ENCODE peak calls at places on chromosomes 2 and 18, in nine cellular contexts. One of them, this sample, is unnamed.

GRCh38 chr2:174282449-174282848 is 34.1 kb upstream of the OLA1 start:
- DNase-seq in cardiac muscle cell: no peak
- DNase-seq in left ventricle myocardium inferior: no peak
- DNase-seq in MM.1S: no peak
- DNase-seq in thoracic aorta: no peak
- DNase-seq in fibroblast of lung: no peak
- DNase-seq in CD4-positive, alpha-beta memory T cell: no peak
- DNase-seq in naive thymus-derived CD4-positive, alpha-beta T cell: no peak
- DNase-seq in tibial nerve: no peak
- DNase-seq in this sample: no peak

GRCh38 chr2:108927936-108928659 is 60.9 kb downstream of the EDAR start:
- DNase-seq in naive thymus-derived CD4-positive, alpha-beta T cell: peak; percentile 56
- DNase-seq in fibroblast of lung: peak; percentile 37
- DNase-seq in thoracic aorta: no peak
- DNase-seq in MM.1S: peak; percentile 35
- DNase-seq in left ventricle myocardium inferior: no peak
- DNase-seq in cardiac muscle cell: peak; percentile 73
- DNase-seq in tibial nerve: no peak
- DNase-seq in CD4-positive, alpha-beta memory T cell: peak; percentile 46
- DNase-seq in this sample: no peak

GRCh38 chr2:146161256-146161882 is 1641.5 kb upstream of the ZEB2 start:
- DNase-seq in tibial nerve: no peak
- DNase-seq in CD4-positive, alpha-beta memory T cell: no peak
- DNase-seq in thoracic aorta: no peak
- DNase-seq in naive thymus-derived CD4-positive, alpha-beta T cell: no peak
- DNase-seq in left ventricle myocardium inferior: no peak
- DNase-seq in cardiac muscle cell: no peak
- DNase-seq in fibroblast of lung: no peak
- DNase-seq in MM.1S: no peak
- DNase-seq in this sample: no peak

GRCh38 chr18:63683152-63683551 is 19.6 kb upstream of the SERPINB11 start:
- DNase-seq in naive thymus-derived CD4-positive, alpha-beta T cell: no peak
- DNase-seq in thoracic aorta: no peak
- DNase-seq in CD4-positive, alpha-beta memory T cell: no peak
- DNase-seq in cardiac muscle cell: peak; percentile 14
- DNase-seq in tibial nerve: no peak
- DNase-seq in fibroblast of lung: peak; percentile 80
- DNase-seq in left ventricle myocardium inferior: no peak
- DNase-seq in MM.1S: no peak
- DNase-seq in this sample: peak; percentile 49

GRCh38 chr2:122669627-122670026 is 914.2 kb downstream of the TSN start:
- DNase-seq in cardiac muscle cell: no peak
- DNase-seq in left ventricle myocardium inferior: no peak
- DNase-seq in naive thymus-derived CD4-positive, alpha-beta T cell: no peak
- DNase-seq in MM.1S: no peak
- DNase-seq in tibial nerve: no peak
- DNase-seq in thoracic aorta: no peak
- DNase-seq in CD4-positive, alpha-beta memory T cell: no peak
- DNase-seq in fibroblast of lung: no peak
- DNase-seq in this sample: no peak

GRCh38 chr2:109406301-109406700 is 207.5 kb downstream of the SEPTIN10 start:
- DNase-seq in fibroblast of lung: no peak
- DNase-seq in naive thymus-derived CD4-positive, alpha-beta T cell: no peak
- DNase-seq in MM.1S: no peak
- DNase-seq in cardiac muscle cell: no peak
- DNase-seq in left ventricle myocardium inferior: no peak
- DNase-seq in tibial nerve: no peak
- DNase-seq in thoracic aorta: no peak
- DNase-seq in CD4-positive, alpha-beta memory T cell: no peak
- DNase-seq in this sample: no peak

GRCh38 chr2:45987856-45988255 is 309.4 kb upstream of the EPAS1 start:
- DNase-seq in CD4-positive, alpha-beta memory T cell: no peak
- DNase-seq in fibroblast of lung: no peak
- DNase-seq in MM.1S: no peak
- DNase-seq in tibial nerve: no peak
- DNase-seq in naive thymus-derived CD4-positive, alpha-beta T cell: no peak
- DNase-seq in cardiac muscle cell: no peak
- DNase-seq in thoracic aorta: no peak
- DNase-seq in left ventricle myocardium inferior: no peak
- DNase-seq in this sample: no peak

GRCh38 chr2:22079583-22079982 is 955.8 kb downstream of the TDRD15 start:
- DNase-seq in tibial nerve: no peak
- DNase-seq in MM.1S: no peak
- DNase-seq in left ventricle myocardium inferior: no peak
- DNase-seq in cardiac muscle cell: no peak
- DNase-seq in fibroblast of lung: no peak
- DNase-seq in thoracic aorta: no peak
- DNase-seq in CD4-positive, alpha-beta memory T cell: no peak
- DNase-seq in naive thymus-derived CD4-positive, alpha-beta T cell: no peak
- DNase-seq in this sample: no peak

GRCh38 chr2:38146302-38146916 is 70.5 kb upstream of the CYP1B1 start:
- DNase-seq in left ventricle myocardium inferior: peak; percentile 50
- DNase-seq in naive thymus-derived CD4-positive, alpha-beta T cell: no peak
- DNase-seq in CD4-positive, alpha-beta memory T cell: no peak
- DNase-seq in MM.1S: no peak
- DNase-seq in tibial nerve: no peak
- DNase-seq in cardiac muscle cell: no peak
- DNase-seq in fibroblast of lung: peak; percentile 99
- DNase-seq in thoracic aorta: peak; percentile 21
- DNase-seq in this sample: peak; percentile 45

GRCh38 chr2:187485535-187485934 is 37.5 kb upstream of the CALCRL start:
- DNase-seq in tibial nerve: no peak
- DNase-seq in thoracic aorta: no peak
- DNase-seq in naive thymus-derived CD4-positive, alpha-beta T cell: no peak
- DNase-seq in fibroblast of lung: no peak
- DNase-seq in left ventricle myocardium inferior: no peak
- DNase-seq in MM.1S: no peak
- DNase-seq in CD4-positive, alpha-beta memory T cell: no peak
- DNase-seq in cardiac muscle cell: no peak
- DNase-seq in this sample: no peak

GRCh38 chr2:106011380-106011779 is 182.7 kb downstream of the UXS1 start:
- DNase-seq in cardiac muscle cell: no peak
- DNase-seq in tibial nerve: no peak
- DNase-seq in thoracic aorta: no peak
- DNase-seq in fibroblast of lung: no peak
- DNase-seq in MM.1S: no peak
- DNase-seq in left ventricle myocardium inferior: no peak
- DNase-seq in naive thymus-derived CD4-positive, alpha-beta T cell: no peak
- DNase-seq in CD4-positive, alpha-beta memory T cell: no peak
- DNase-seq in this sample: no peak

GRCh38 chr2:3377279-3377611 is 373 bp downstream of the EIPR1 start:
- DNase-seq in thoracic aorta: no peak
- DNase-seq in MM.1S: peak; percentile 11
- DNase-seq in fibroblast of lung: peak; percentile 55
- DNase-seq in left ventricle myocardium inferior: no peak
- DNase-seq in cardiac muscle cell: no peak
- DNase-seq in tibial nerve: no peak
- DNase-seq in CD4-positive, alpha-beta memory T cell: no peak
- DNase-seq in naive thymus-derived CD4-positive, alpha-beta T cell: no peak
- DNase-seq in this sample: peak; percentile 35

GRCh38 chr18:54774423-54774822 is 53.9 kb upstream of the RAB27B start:
- DNase-seq in left ventricle myocardium inferior: no peak
- DNase-seq in MM.1S: no peak
- DNase-seq in naive thymus-derived CD4-positive, alpha-beta T cell: no peak
- DNase-seq in fibroblast of lung: peak; percentile 52
- DNase-seq in thoracic aorta: no peak
- DNase-seq in cardiac muscle cell: no peak
- DNase-seq in tibial nerve: no peak
- DNase-seq in CD4-positive, alpha-beta memory T cell: no peak
- DNase-seq in this sample: no peak

GRCh38 chr2:101082993-101083392 is 68.2 kb downstream of the TBC1D8 start:
- DNase-seq in fibroblast of lung: no peak
- DNase-seq in CD4-positive, alpha-beta memory T cell: no peak
- DNase-seq in cardiac muscle cell: no peak
- DNase-seq in MM.1S: no peak
- DNase-seq in tibial nerve: no peak
- DNase-seq in thoracic aorta: no peak
- DNase-seq in left ventricle myocardium inferior: no peak
- DNase-seq in naive thymus-derived CD4-positive, alpha-beta T cell: no peak
- DNase-seq in this sample: no peak

GRCh38 chr2:208466920-208467298 is 60.3 kb downstream of the PTH2R start:
- DNase-seq in MM.1S: no peak
- DNase-seq in thoracic aorta: no peak
- DNase-seq in CD4-positive, alpha-beta memory T cell: no peak
- DNase-seq in tibial nerve: no peak
- DNase-seq in left ventricle myocardium inferior: no peak
- DNase-seq in fibroblast of lung: peak; percentile 21
- DNase-seq in cardiac muscle cell: no peak
- DNase-seq in naive thymus-derived CD4-positive, alpha-beta T cell: no peak
- DNase-seq in this sample: no peak

GRCh38 chr2:222424729-222425671 is 657 bp downstream of the SGPP2 start:
- DNase-seq in thoracic aorta: no peak
- DNase-seq in CD4-positive, alpha-beta memory T cell: peak; percentile 38
- DNase-seq in left ventricle myocardium inferior: peak; percentile 28
- DNase-seq in tibial nerve: no peak
- DNase-seq in MM.1S: peak; percentile 14
- DNase-seq in naive thymus-derived CD4-positive, alpha-beta T cell: no peak
- DNase-seq in fibroblast of lung: no peak
- DNase-seq in cardiac muscle cell: peak; percentile 50
- DNase-seq in this sample: no peak

GRCh38 chr2:222427606-222428320 is 3.4 kb downstream of the SGPP2 start:
- DNase-seq in naive thymus-derived CD4-positive, alpha-beta T cell: no peak
- DNase-seq in tibial nerve: no peak
- DNase-seq in thoracic aorta: no peak
- DNase-seq in left ventricle myocardium inferior: no peak
- DNase-seq in fibroblast of lung: no peak
- DNase-seq in cardiac muscle cell: no peak
- DNase-seq in CD4-positive, alpha-beta memory T cell: no peak
- DNase-seq in MM.1S: no peak
- DNase-seq in this sample: no peak

GRCh38 chr2:222424281-222424728 is at the start of gene SGPP2:
- DNase-seq in naive thymus-derived CD4-positive, alpha-beta T cell: no peak
- DNase-seq in fibroblast of lung: no peak
- DNase-seq in left ventricle myocardium inferior: peak; percentile 20
- DNase-seq in MM.1S: peak; percentile 42
- DNase-seq in thoracic aorta: no peak
- DNase-seq in tibial nerve: no peak
- DNase-seq in CD4-positive, alpha-beta memory T cell: peak; percentile 44
- DNase-seq in cardiac muscle cell: no peak
- DNase-seq in this sample: no peak

GRCh38 chr2:222423632-222424280 is 587 bp upstream of the SGPP2 start:
- DNase-seq in CD4-positive, alpha-beta memory T cell: peak; percentile 34
- DNase-seq in cardiac muscle cell: no peak
- DNase-seq in fibroblast of lung: peak; percentile 3
- DNase-seq in naive thymus-derived CD4-positive, alpha-beta T cell: no peak
- DNase-seq in left ventricle myocardium inferior: no peak
- DNase-seq in MM.1S: peak; percentile 45
- DNase-seq in tibial nerve: no peak
- DNase-seq in thoracic aorta: no peak
- DNase-seq in this sample: no peak

DNA sequence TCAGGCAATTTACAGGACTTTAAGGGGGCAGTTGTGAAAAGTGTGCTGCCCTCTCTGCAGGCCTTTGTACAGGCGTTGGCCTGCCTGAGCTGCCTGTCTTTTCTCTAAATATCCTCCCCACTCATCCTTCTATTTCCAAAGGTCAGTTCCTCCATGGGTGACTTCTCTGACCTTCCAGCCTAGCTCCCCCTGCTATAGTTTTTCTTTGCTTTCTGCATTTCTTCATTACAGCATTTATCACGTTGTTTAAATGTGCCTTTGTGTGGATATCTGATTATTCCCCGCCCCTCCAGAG is 2.4 kb downstream of the SGPP2 start:
- DNase-seq in fibroblast of lung: no peak
- DNase-seq in thoracic aorta: no peak
- DNase-seq in MM.1S: no peak
- DNase-seq in left ventricle myocardium inferior: no peak
- DNase-seq in CD4-positive, alpha-beta memory T cell: no peak
- DNase-seq in naive thymus-derived CD4-positive, alpha-beta T cell: no peak
- DNase-seq in cardiac muscle cell: peak; percentile 33
- DNase-seq in tibial nerve: no peak
- DNase-seq in this sample: no peak
- H3K27me3 ChIP-seq in fibroblast of lung: peaks cover 12% of the 10 kb centered on the region
- H3K27me3 ChIP-seq in thoracic aorta: no peaks in the 10 kb centered on the region
- H3K27me3 ChIP-seq in MM.1S: no peaks in the 10 kb centered on the region
- H3K27me3 ChIP-seq in left ventricle myocardium inferior: peaks cover 36% of the 10 kb centered on the region
- H3K27me3 ChIP-seq in CD4-positive, alpha-beta memory T cell: no peaks in the 10 kb centered on the region
- H3K27me3 ChIP-seq in naive thymus-derived CD4-positive, alpha-beta T cell: no peaks in the 10 kb centered on the region
- H3K27me3 ChIP-seq in cardiac muscle cell: peaks cover 15% of the 10 kb centered on the region
- H3K27me3 ChIP-seq in tibial nerve: peaks cover 39% of the 10 kb centered on the region
- H3K27me3 ChIP-seq in this sample: no peaks in the 10 kb centered on the region

DNA sequence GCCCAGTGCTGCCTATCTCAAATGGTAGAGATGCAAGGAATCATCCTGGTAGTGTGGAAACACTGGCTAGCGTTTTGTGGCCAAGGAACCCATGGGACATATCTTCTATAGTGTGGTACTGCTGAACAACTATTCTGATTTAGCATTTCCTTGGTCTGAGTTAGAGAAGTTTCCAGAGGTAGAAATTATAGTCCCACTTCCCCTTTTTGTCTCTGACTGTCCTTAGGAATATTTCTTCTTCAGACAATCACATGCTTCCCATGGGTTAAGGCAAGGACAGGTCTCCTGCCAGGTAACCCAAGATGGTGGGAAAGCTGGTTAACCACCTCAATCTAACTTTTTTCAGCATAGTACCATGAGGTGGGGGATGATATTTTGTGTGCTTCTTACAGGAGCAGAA is 729.5 kb upstream of the LRRTM4 start:
- DNase-seq in CD4-positive, alpha-beta memory T cell: no peak
- DNase-seq in cardiac muscle cell: no peak
- DNase-seq in thoracic aorta: no peak
- DNase-seq in left ventricle myocardium inferior: no peak
- DNase-seq in MM.1S: no peak
- DNase-seq in tibial nerve: no peak
- DNase-seq in fibroblast of lung: no peak
- DNase-seq in naive thymus-derived CD4-positive, alpha-beta T cell: no peak
- DNase-seq in this sample: no peak
- H3K4me3 ChIP-seq in CD4-positive, alpha-beta memory T cell: no peak overlapping the region
- H3K4me3 ChIP-seq in cardiac muscle cell: no peak overlapping the region
- H3K4me3 ChIP-seq in thoracic aorta: no peak overlapping the region
- H3K4me3 ChIP-seq in left ventricle myocardium inferior: no peak overlapping the region
- H3K4me3 ChIP-seq in MM.1S: no peak overlapping the region
- H3K4me3 ChIP-seq in tibial nerve: no peak overlapping the region
- H3K4me3 ChIP-seq in fibroblast of lung: no peak overlapping the region
- H3K4me3 ChIP-seq in naive thymus-derived CD4-positive, alpha-beta T cell: no peak overlapping the region
- H3K4me3 ChIP-seq in this sample: no peak overlapping the region

DNA sequence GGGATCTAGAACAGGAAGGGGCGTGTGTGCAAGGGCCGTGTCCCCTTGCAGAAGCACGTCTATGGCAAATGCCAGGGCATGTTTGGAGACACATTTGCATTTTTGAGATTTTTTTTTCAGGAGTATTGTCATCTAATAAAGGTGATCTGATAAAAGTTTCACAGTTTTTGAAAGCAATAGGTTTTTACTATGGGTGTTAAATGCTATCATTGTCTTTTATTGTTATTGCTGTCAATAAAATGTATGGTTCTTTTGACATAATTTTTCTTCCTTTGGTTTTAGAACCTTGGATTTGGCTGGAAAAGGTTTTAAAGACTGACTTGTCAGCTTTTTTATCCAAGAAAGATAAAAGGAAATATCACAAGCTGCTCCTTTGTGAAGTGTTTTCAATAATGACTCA is 52.2 kb downstream of the MTCL1 start:
- DNase-seq in CD4-positive, alpha-beta memory T cell: no peak
- DNase-seq in thoracic aorta: no peak
- DNase-seq in MM.1S: no peak
- DNase-seq in naive thymus-derived CD4-positive, alpha-beta T cell: no peak
- DNase-seq in left ventricle myocardium inferior: no peak
- DNase-seq in tibial nerve: no peak
- DNase-seq in fibroblast of lung: no peak
- DNase-seq in cardiac muscle cell: no peak
- DNase-seq in this sample: no peak
- H3K9me3 ChIP-seq in CD4-positive, alpha-beta memory T cell: no peaks in the 10 kb centered on the region
- H3K9me3 ChIP-seq in thoracic aorta: no peaks in the 10 kb centered on the region
- H3K9me3 ChIP-seq in MM.1S: no peaks in the 10 kb centered on the region
- H3K9me3 ChIP-seq in naive thymus-derived CD4-positive, alpha-beta T cell: no peaks in the 10 kb centered on the region
- H3K9me3 ChIP-seq in left ventricle myocardium inferior: peaks cover 9% of the 10 kb centered on the region
- H3K9me3 ChIP-seq in tibial nerve: no peaks in the 10 kb centered on the region
- H3K9me3 ChIP-seq in fibroblast of lung: no peaks in the 10 kb centered on the region
- H3K9me3 ChIP-seq in cardiac muscle cell: no peaks in the 10 kb centered on the region
- H3K9me3 ChIP-seq in this sample: no peaks in the 10 kb centered on the region

GRCh38 chr2:68643874-68644485 is 601 bp downstream of the PROKR1 start:
- DNase-seq in fibroblast of lung: no peak
- DNase-seq in tibial nerve: no peak
- DNase-seq in MM.1S: no peak
- DNase-seq in left ventricle myocardium inferior: no peak
- DNase-seq in CD4-positive, alpha-beta memory T cell: peak; percentile 2
- DNase-seq in naive thymus-derived CD4-positive, alpha-beta T cell: no peak
- DNase-seq in cardiac muscle cell: no peak
- DNase-seq in thoracic aorta: no peak
- DNase-seq in this sample: no peak
- H3K27me3 ChIP-seq in fibroblast of lung: peaks cover 35% of the 10 kb centered on the region
- H3K27me3 ChIP-seq in tibial nerve: peaks cover 65% of the 10 kb centered on the region
- H3K27me3 ChIP-seq in MM.1S: peaks cover 9% of the 10 kb centered on the region
- H3K27me3 ChIP-seq in left ventricle myocardium inferior: peaks cover 100% of the 10 kb centered on the region
- H3K27me3 ChIP-seq in CD4-positive, alpha-beta memory T cell: peaks cover 20% of the 10 kb centered on the region
- H3K27me3 ChIP-seq in naive thymus-derived CD4-positive, alpha-beta T cell: no peaks in the 10 kb centered on the region
- H3K27me3 ChIP-seq in cardiac muscle cell: peaks cover 44% of the 10 kb centered on the region
- H3K27me3 ChIP-seq in thoracic aorta: no peaks in the 10 kb centered on the region
- H3K27me3 ChIP-seq in this sample: peaks cover 19% of the 10 kb centered on the region